ENCODE peak calls at places on chromosome 22, in seven cellular contexts. X, I, U, Z, Y, D and C are unnamed samples.

GRCh38 chr22:48886604-48887393 is 940.9 kb downstream of the BRD1 start:
- DNase-seq in U (no peak), Z (no peak), I (no peak), D (no peak), X (no peak), Y (no peak), C (no peak)

GRCh38 chr22:23305321-23305910 is 125.1 kb downstream of the BCR start:
- DNase-seq in Z (peak; percentile 80), X (no peak), D (no peak), I (no peak), U (no peak), Y (no peak), C (peak; percentile 44)

GRCh38 chr22:49749885-49750510 is 77.7 kb downstream of the BRD1 start:
- DNase-seq in I (no peak), Y (no peak), D (no peak), Z (no peak), U (no peak), X (no peak), C (no peak)

GRCh38 chr22:49147171-49147570 is 680.5 kb downstream of the BRD1 start:
- DNase-seq in D (no peak), Z (no peak), U (no peak), Y (no peak), I (no peak), X (no peak), C (no peak)

GRCh38 chr22:47073101-47073500 is 310.7 kb downstream of the TBC1D22A start:
- DNase-seq in Y (no peak), U (no peak), Z (no peak), X (no peak), I (no peak), D (no peak), C (no peak)

GRCh38 chr22:48642550-48642949 is 1185.1 kb downstream of the BRD1 start:
- DNase-seq in U (no peak), D (no peak), Y (no peak), I (no peak), Z (no peak), X (no peak), C (no peak)

GRCh38 chr22:44734801-44735517 is 17.4 kb upstream of the ARHGAP8 start:
- DNase-seq in Z (no peak), U (no peak), X (no peak), D (no peak), I (no peak), Y (no peak), C (peak; percentile 51)

GRCh38 chr22:26170112-26170492 is 840 bp downstream of the SEZ6L start:
- DNase-seq in Y (no peak), X (no peak), Z (no peak), I (no peak), U (no peak), D (no peak), C (no peak)

GRCh38 chr22:45549739-45550138 is 47.1 kb downstream of the FBLN1 start:
- DNase-seq in D (no peak), Y (no peak), I (no peak), X (no peak), U (no peak), Z (no peak), C (no peak)

GRCh38 chr22:49325531-49326395 is 501.9 kb downstream of the BRD1 start:
- DNase-seq in U (no peak), I (no peak), D (no peak), X (no peak), Y (no peak), Z (no peak), C (peak; percentile 6)

GRCh38 chr22:23098718-23099524 is 28.6 kb downstream of the GNAZ start:
- DNase-seq in U (no peak), I (no peak), Y (peak; percentile 32), X (no peak), D (no peak), Z (no peak), C (no peak)

GRCh38 chr22:20209761-20210250 is 58.3 kb downstream of the RTN4R start:
- DNase-seq in D (no peak), U (no peak), I (no peak), Y (no peak), Z (no peak), X (no peak), C (no peak)

GRCh38 chr22:43827926-43828710 is 16.0 kb upstream of the EFCAB6 start:
- DNase-seq in Y (no peak), D (no peak), I (no peak), U (peak; percentile 12), Z (no peak), X (no peak), C (no peak)

GRCh38 chr22:48278620-48279464 is 1516.4 kb downstream of the TBC1D22A start:
- DNase-seq in Y (no peak), D (no peak), Z (no peak), U (no peak), I (no peak), X (no peak), C (no peak)

GRCh38 chr22:43109511-43109910 is 1.0 kb upstream of the BIK start:
- DNase-seq in X (no peak), D (no peak), Z (no peak), U (no peak), I (no peak), Y (no peak), C (no peak)

GRCh38 chr22:47370448-47371262 is 608.2 kb downstream of the TBC1D22A start:
- DNase-seq in Y (peak; percentile 11), D (no peak), X (no peak), I (no peak), Z (no peak), U (no peak), C (no peak)

GRCh38 chr22:32852346-32853251 is 51.1 kb downstream of the TIMP3 start:
- DNase-seq in Z (no peak), Y (peak; percentile 43), U (no peak), X (peak; percentile 40), I (no peak), D (no peak), C (no peak)
- H3K4me1 ChIP-seq in Z (no peaks in the 10 kb centered on the region), Y (no peaks in the 10 kb centered on the region), U (no peaks in the 10 kb centered on the region), X (peaks cover 19% of the 10 kb centered on the region), I (no peaks in the 10 kb centered on the region), D (no peaks in the 10 kb centered on the region), C (no peaks in the 10 kb centered on the region)

GRCh38 chr22:37500745-37501144 is 14.6 kb upstream of the MFNG start:
- DNase-seq in X (no peak), U (no peak), I (no peak), D (no peak), Z (no peak), Y (no peak), C (no peak)
- H3K4me1 ChIP-seq in X (peaks cover 18% of the 10 kb centered on the region), U (peaks cover 85% of the 10 kb centered on the region), I (peaks cover 4% of the 10 kb centered on the region), D (peaks cover 21% of the 10 kb centered on the region), Z (peaks cover 24% of the 10 kb centered on the region), Y (peaks cover 35% of the 10 kb centered on the region), C (peaks cover 24% of the 10 kb centered on the region)

GRCh38 chr22:40533712-40534378 is 102.7 kb downstream of the MRTFA start:
- DNase-seq in X (peak; percentile 42), D (peak; percentile 84), I (peak; percentile 92), Z (peak; percentile 74), Y (no peak), U (peak; percentile 70), C (no peak)

GRCh38 chr22:40535642-40536041 is 100.9 kb downstream of the MRTFA start:
- DNase-seq in D (no peak), Z (no peak), X (no peak), I (no peak), Y (no peak), U (peak; percentile 44), C (no peak)

GRCh38 chr22:40531951-40532900 is 104.3 kb downstream of the MRTFA start:
- DNase-seq in Z (no peak), I (peak; percentile 36), Y (no peak), D (no peak), X (no peak), U (no peak), C (no peak)

GRCh38 chr22:40535189-40535512 is 101.4 kb downstream of the MRTFA start:
- DNase-seq in D (no peak), Y (no peak), Z (no peak), X (no peak), U (no peak), I (no peak), C (no peak)

DNA sequence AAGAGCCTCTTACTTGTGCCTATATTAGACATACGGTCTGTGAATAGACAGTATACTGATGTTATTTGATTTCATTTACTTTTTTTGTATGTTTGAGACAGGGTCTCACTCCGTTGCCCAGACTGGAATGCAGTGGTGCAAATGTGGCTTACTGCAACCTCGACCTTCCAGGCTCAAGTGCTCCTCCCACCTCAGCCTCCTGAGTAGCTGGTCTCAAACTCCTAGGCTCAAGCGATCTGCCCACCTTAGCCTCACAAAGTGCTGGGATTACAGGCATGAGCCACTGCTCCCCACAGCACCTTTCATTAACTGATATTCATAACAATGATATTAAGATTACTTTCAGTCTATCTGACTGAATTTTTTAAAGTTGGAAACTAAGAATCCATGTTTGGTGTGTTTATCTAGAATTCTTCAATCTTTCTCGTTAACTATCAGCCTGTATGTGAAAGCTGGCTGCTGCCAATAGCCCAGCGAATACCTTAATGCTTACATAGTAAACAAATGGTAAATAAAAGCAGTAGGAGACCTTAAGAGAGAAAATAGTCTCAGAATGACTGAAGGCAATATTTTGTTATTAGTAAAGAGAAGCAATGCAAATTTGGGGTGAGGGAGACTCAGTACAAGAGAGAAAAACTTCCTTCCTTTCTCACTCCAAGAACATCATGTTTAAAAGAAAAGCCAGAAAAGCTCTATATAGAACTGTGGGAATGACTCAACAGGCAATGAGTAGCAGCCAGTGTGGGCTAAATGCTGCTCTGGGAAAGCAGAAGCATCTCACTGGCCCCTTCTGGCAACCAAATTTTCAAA is 101.9 kb downstream of the MRTFA start:
- DNase-seq in X (no peak), D (no peak), Z (peak; percentile 71), U (no peak), I (no peak), Y (no peak), C (no peak)
- H3K4me1 ChIP-seq in X (peaks cover 39% of the 10 kb centered on the region), D (peaks cover 28% of the 10 kb centered on the region), Z (peaks cover 19% of the 10 kb centered on the region), U (peaks cover 44% of the 10 kb centered on the region), I (peaks cover 49% of the 10 kb centered on the region), Y (peaks cover 7% of the 10 kb centered on the region), C (no peaks in the 10 kb centered on the region)

GRCh38 chr22:41563051-41563711 is 2.4 kb downstream of the CSDC2 start:
- DNase-seq in X (no peak), I (no peak), Z (peak; percentile 85), U (peak; percentile 53), D (no peak), Y (no peak), C (no peak)

GRCh38 chr22:41560095-41560487 is 719 bp upstream of the CSDC2 start:
- DNase-seq in X (peak; percentile 31), D (no peak), I (no peak), Y (no peak), U (no peak), Z (no peak), C (no peak)

GRCh38 chr22:41562461-41562860 is 1.7 kb downstream of the CSDC2 start:
- DNase-seq in D (no peak), Z (no peak), I (no peak), Y (no peak), U (no peak), X (no peak), C (no peak)

GRCh38 chr22:41561788-41562187 is 978 bp downstream of the CSDC2 start:
- DNase-seq in X (no peak), U (no peak), Y (no peak), D (no peak), Z (no peak), I (no peak), C (no peak)

DNA sequence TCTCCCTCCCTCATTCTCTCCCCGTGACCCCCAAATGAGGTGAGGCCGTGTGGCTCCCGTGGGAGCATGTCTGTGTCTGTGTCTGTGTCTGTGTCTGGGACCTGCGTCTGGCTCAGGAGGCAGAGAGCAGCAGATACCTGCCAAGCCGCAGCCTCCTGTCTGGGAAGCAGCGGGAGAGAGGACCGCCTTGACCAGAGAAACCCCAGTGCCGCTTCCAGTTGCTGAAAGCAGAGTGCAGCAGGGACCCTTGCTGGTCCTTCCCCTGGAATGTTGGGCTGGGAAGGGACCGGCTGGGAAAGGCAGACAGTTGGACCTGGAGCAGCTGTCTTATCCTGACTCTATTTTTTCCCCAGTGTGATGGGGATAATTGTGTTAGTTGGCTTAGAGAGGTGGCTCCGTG is 525 bp downstream of the CSDC2 start:
- DNase-seq in Z (no peak), X (no peak), I (no peak), D (no peak), U (no peak), Y (no peak), C (no peak)
- H3K4me1 ChIP-seq in Z (peaks cover 35% of the 10 kb centered on the region), X (peaks cover 41% of the 10 kb centered on the region), I (no peaks in the 10 kb centered on the region), D (no peaks in the 10 kb centered on the region), U (peaks cover 60% of the 10 kb centered on the region), Y (no peaks in the 10 kb centered on the region), C (peaks cover 6% of the 10 kb centered on the region)